ENCODE peak calls at places on chromosomes 5 and 9, in four cellular contexts. Q is kidney epithelial cell, Y is psoas muscle, A is stomach. F is an unnamed sample.

GRCh38 chr5:172683696-172684464 is 42.8 kb downstream of the NEURL1B start:
- DNase-seq in Y (no peak), Q (no peak), A (no peak), F (no peak)

GRCh38 chr5:172542651-172543131 is 88.4 kb upstream of the SH3PXD2B start:
- DNase-seq in A (peak; percentile 10), Y (no peak), Q (no peak), F (no peak)

GRCh38 chr5:106185661-106186081 is 1485.1 kb downstream of the EFNA5 start:
- DNase-seq in Y (no peak), Q (no peak), A (no peak), F (no peak)

GRCh38 chr5:135478938-135479337 is 26.8 kb upstream of the TIFAB start:
- DNase-seq in A (no peak), Q (no peak), Y (no peak), F (no peak)

GRCh38 chr9:123326662-123327093 is 29.3 kb upstream of the CRB2 start:
- DNase-seq in Q (no peak), A (no peak), Y (no peak), F (no peak)

GRCh38 chr9:134188421-134189166 is 24.2 kb upstream of the RNU6ATAC start:
- DNase-seq in Q (no peak), Y (peak; percentile 64), A (no peak), F (no peak)

GRCh38 chr5:68381909-68382308 is 166.4 kb downstream of the PIK3R1 start:
- DNase-seq in A (no peak), Y (no peak), Q (no peak), F (no peak)

GRCh38 chr5:142863856-142864255 is 93.7 kb downstream of the ARHGAP26 start:
- DNase-seq in Y (no peak), A (no peak), Q (no peak), F (no peak)

GRCh38 chr9:126057869-126058467 is 268.7 kb upstream of the MVB12B start:
- DNase-seq in A (no peak), Y (no peak), Q (no peak), F (no peak)

GRCh38 chr5:179193746-179194145 is 133.6 kb downstream of the ZNF354C start:
- DNase-seq in Y (no peak), A (no peak), Q (no peak), F (no peak)

GRCh38 chr5:9845185-9845584 is 215.0 kb upstream of the TAS2R1 start:
- DNase-seq in Y (no peak), A (no peak), Q (no peak), F (no peak)

GRCh38 chr5:126624534-126624933 is 23.8 kb downstream of the PHAX start:
- DNase-seq in Q (peak; percentile 67), Y (no peak), A (no peak), F (peak; percentile 82)

GRCh38 chr9:127976943-127977871 is 3.6 kb downstream of the EEIG1 start:
- DNase-seq in Q (no peak), A (no peak), Y (peak; percentile 39), F (no peak)

GRCh38 chr5:1162729-1163128 is 38.7 kb upstream of the SLC6A19 start:
- DNase-seq in Y (no peak), A (no peak), Q (no peak), F (no peak)

GRCh38 chr9:116717150-116717549 is 30.0 kb downstream of the TRIM32 start:
- DNase-seq in Q (no peak), Y (no peak), A (no peak), F (peak; percentile 26)
- H3K4me3 ChIP-seq in Q (no peak overlapping the region), Y (no peak overlapping the region), A (no peak overlapping the region), F (no peak overlapping the region)

GRCh38 chr5:17723876-17724275 is 89.6 kb downstream of the TAF11L14 start:
- DNase-seq in Y (no peak), A (no peak), Q (no peak), F (no peak)

GRCh38 chr5:17714186-17714585 is 79.9 kb downstream of the TAF11L14 start:
- DNase-seq in Y (no peak), Q (no peak), A (no peak), F (no peak)

GRCh38 chr5:17720070-17720469 is 85.8 kb downstream of the TAF11L14 start:
- DNase-seq in Y (no peak), A (no peak), Q (no peak), F (no peak)

GRCh38 chr5:17719592-17719991 is 85.3 kb downstream of the TAF11L14 start:
- DNase-seq in Y (no peak), A (no peak), Q (no peak), F (no peak)
- H3K36me3 ChIP-seq in Y (no peaks in the 10 kb centered on the region), A (no peaks in the 10 kb centered on the region), Q (no peaks in the 10 kb centered on the region), F (no peaks in the 10 kb centered on the region)

GRCh38 chr5:157267025-157267424 is 1.1 kb downstream of the CYFIP2 start:
- DNase-seq in A (no peak), Y (no peak), Q (no peak), F (no peak)

GRCh38 chr5:157266286-157267007 is 524 bp downstream of the CYFIP2 start:
- DNase-seq in A (peak; percentile 50), Y (no peak), Q (no peak), F (no peak)

GRCh38 chr5:157269165-157269671 is 3.3 kb downstream of the CYFIP2 start:
- DNase-seq in A (no peak), Y (no peak), Q (no peak), F (no peak)

GRCh38 chr5:157269763-157270272 is 3.9 kb downstream of the CYFIP2 start:
- DNase-seq in Q (no peak), Y (no peak), A (no peak), F (no peak)

GRCh38 chr5:157267766-157268480 is 2.0 kb downstream of the CYFIP2 start:
- DNase-seq in Y (peak; percentile 60), A (no peak), Q (no peak), F (no peak)
- TF ChIP-seq CTCF in Y (no peak), A (peak; percentile 5), Q (no peak), F (no peak)

GRCh38 chr9:120875643-120875953 is 1.4 kb downstream of the PHF19 start:
- DNase-seq in A (no peak), Y (no peak), Q (no peak), F (no peak)
- H3K4me3 ChIP-seq in A (peak overlapping the region; percentile 73), Y (no peak overlapping the region), Q (peak overlapping the region; percentile 53), F (peak overlapping the region; percentile 71)

GRCh38 chr9:130104413-130105193 is 50.9 kb downstream of the GPR107 start:
- DNase-seq in Q (no peak), Y (no peak), A (no peak), F (no peak)

GRCh38 chr9:130110166-130110565 is 56.5 kb downstream of the GPR107 start:
- DNase-seq in Y (no peak), Q (no peak), A (no peak), F (no peak)

GRCh38 chr9:130106860-130107848 is 53.4 kb downstream of the GPR107 start:
- DNase-seq in Y (peak; percentile 88), A (peak; percentile 87), Q (no peak), F (no peak)

GRCh38 chr9:130110596-130111021 is 56.9 kb downstream of the GPR107 start:
- DNase-seq in Q (no peak), A (no peak), Y (no peak), F (no peak)

DNA sequence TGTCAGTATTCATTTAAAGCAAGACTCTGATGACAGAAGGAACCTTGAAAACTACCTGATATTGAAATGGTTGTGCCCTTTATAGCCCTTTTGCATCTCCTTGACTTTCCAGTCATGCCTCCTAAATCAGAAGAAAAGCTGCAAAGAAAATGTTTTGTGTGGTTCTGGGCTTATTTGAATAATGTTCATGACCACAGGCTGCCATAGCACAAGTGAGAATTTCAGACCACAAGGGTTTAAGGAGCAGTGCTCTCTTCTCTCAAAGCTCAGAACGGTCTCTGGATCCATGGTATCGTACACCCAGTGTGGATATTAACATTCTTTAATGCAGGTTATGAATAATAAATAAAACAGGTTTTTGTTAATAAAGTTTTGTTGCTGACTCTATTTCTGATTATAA is 54.2 kb downstream of the GPR107 start:
- DNase-seq in Q (no peak), A (no peak), Y (no peak), F (no peak)
- H3K36me3 ChIP-seq in Q (no peaks in the 10 kb centered on the region), A (peaks cover 30% of the 10 kb centered on the region), Y (peaks cover 91% of the 10 kb centered on the region), F (peaks cover 11% of the 10 kb centered on the region)

DNA sequence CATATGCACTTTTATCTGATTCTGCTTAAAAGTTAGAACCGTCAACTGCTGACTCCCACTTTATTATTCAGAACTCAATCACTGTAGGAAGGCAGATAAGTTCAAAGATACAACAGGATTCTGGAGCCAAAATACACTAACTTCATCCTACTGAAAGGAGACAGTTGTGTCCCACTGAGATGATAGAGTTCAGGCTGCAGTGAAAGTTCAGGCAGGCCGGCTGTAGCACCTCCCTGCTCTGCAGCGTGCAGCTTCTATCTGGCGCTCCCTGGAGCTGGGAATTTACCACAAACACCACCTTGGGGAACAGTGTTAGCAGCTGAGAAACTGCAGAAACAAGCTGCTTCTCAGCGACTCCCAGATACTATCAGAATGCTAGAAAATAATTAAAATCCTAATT is 52.5 kb upstream of the CNTLN start:
- DNase-seq in Q (no peak), A (no peak), Y (no peak), F (no peak)
- TF ChIP-seq CTCF in Q (peak; percentile 11), A (no peak), Y (no peak), F (peak; percentile 26)

GRCh38 chr5:111069839-111070238 is 1.7 kb upstream of the TSLP start:
- DNase-seq in A (no peak), Y (no peak), Q (no peak), F (no peak)
- H3K4me3 ChIP-seq in A (no peak overlapping the region), Y (peak overlapping the region; percentile 38), Q (no peak overlapping the region), F (no peak overlapping the region)